ENCODE peak calls at places on chromosomes 7 and 10, in seven cellular contexts. L, E, T, Z, U, Y and P are unnamed samples.

GRCh38 chr7:150430465-150431085 is 19.9 kb upstream of the GIMAP8 start:
- DNase-seq in E (no peak), Z (no peak), Y (no peak), T (no peak), U (no peak), L (no peak), P (no peak)

GRCh38 chr7:67791918-67792317 is 795.3 kb downstream of the TYW1 start:
- DNase-seq in Z (no peak), L (no peak), T (no peak), Y (no peak), U (no peak), E (no peak), P (no peak)

GRCh38 chr10:31977440-31978157 is 49.0 kb upstream of the ARHGAP12 start:
- DNase-seq in E (no peak), T (no peak), Z (no peak), L (no peak), U (no peak), Y (no peak), P (no peak)

GRCh38 chr7:157415486-157415885 is 78.7 kb downstream of the DNAJB6 start:
- DNase-seq in E (no peak), Y (no peak), L (peak; percentile 24), Z (no peak), T (no peak), U (no peak), P (no peak)

GRCh38 chr7:88337556-88337955 is 30.9 kb upstream of the STEAP4 start:
- DNase-seq in Z (no peak), E (no peak), L (no peak), Y (no peak), T (no peak), U (no peak), P (no peak)

GRCh38 chr10:75168275-75168674 is 42.3 kb upstream of the VDAC2 start:
- DNase-seq in U (no peak), E (no peak), Z (no peak), Y (no peak), T (no peak), L (no peak), P (no peak)

GRCh38 chr7:137882261-137882668 is 35.5 kb upstream of the DGKI start:
- DNase-seq in U (no peak), Y (no peak), Z (no peak), E (no peak), T (peak; percentile 77), L (no peak), P (peak; percentile 70)

GRCh38 chr10:80506836-80507483 is 30.7 kb upstream of the SH2D4B start:
- DNase-seq in T (no peak), Z (no peak), E (no peak), U (no peak), Y (no peak), L (no peak), P (no peak)

GRCh38 chr7:93897680-93898079 is 7.1 kb upstream of the TFPI2 start:
- DNase-seq in U (no peak), Y (no peak), L (no peak), T (no peak), Z (no peak), E (no peak), P (no peak)

GRCh38 chr7:38374507-38374906 is 101.1 kb upstream of the TARP start:
- DNase-seq in L (no peak), U (peak; percentile 12), T (peak; percentile 61), Y (peak; percentile 12), E (peak; percentile 44), Z (peak; percentile 52), P (peak; percentile 58)

GRCh38 chr10:110313674-110314073 is 9.0 kb upstream of the SMNDC1 start:
- DNase-seq in U (no peak), T (no peak), Z (no peak), Y (no peak), L (no peak), E (no peak), P (no peak)

GRCh38 chr10:50607526-50607925 is 16.2 kb downstream of the SGMS1 start:
- DNase-seq in Y (no peak), E (no peak), L (no peak), Z (no peak), T (no peak), U (no peak), P (no peak)

GRCh38 chr7:7736671-7737070 is 18.3 kb upstream of the RPA3 start:
- DNase-seq in L (no peak), E (no peak), Z (no peak), U (peak; percentile 5), T (no peak), Y (no peak), P (no peak)

GRCh38 chr10:112774808-112775207 is 175.2 kb upstream of the TCF7L2 start:
- DNase-seq in E (no peak), L (no peak), T (no peak), Y (no peak), Z (no peak), U (no peak), P (no peak)